ENCODE peak calls at places on chromosomes 3 and 15, in nine cellular contexts. Z, B, A, V, H, K, R, F and C are unnamed samples.

GRCh38 chr15:89680282-89680873 is 1.2 kb upstream of the PLIN1 start:
- DNase-seq in Z (peak), B (peak), A (peak), V (peak), H (peak), K (peak), R (no peak), F (peak), C (peak)

GRCh38 chr15:43465105-43465504 is 27.9 kb downstream of the TP53BP1 start:
- DNase-seq in Z (no peak), B (peak), A (no peak), V (no peak), H (peak), K (peak), R (peak), F (no peak), C (peak)

GRCh38 chr3:133644768-133645167 is 17.0 kb downstream of the TOPBP1 start:
- DNase-seq in Z (peak), B (peak), A (no peak), V (no peak), H (peak), K (peak), R (peak), F (no peak), C (peak)

GRCh38 chr3:146325170-146325569 is 74.3 kb upstream of the PLSCR4 start:
- DNase-seq in Z (no peak), B (peak), A (no peak), V (no peak), H (no peak), K (peak), R (no peak), F (no peak), C (peak)

GRCh38 chr3:22089284-22089683 is 338.3 kb upstream of the ZNF385D start:
- DNase-seq in Z (peak), B (peak), A (no peak), V (no peak), H (peak), K (peak), R (peak), F (no peak), C (peak)

GRCh38 chr3:193132247-193132646 is 108.8 kb upstream of the PLAAT1 start:
- DNase-seq in Z (no peak), B (no peak), A (no peak), V (no peak), H (no peak), K (no peak), R (no peak), F (no peak), C (peak)

GRCh38 chr15:76998661-76999285 is 3.8 kb downstream of the PSTPIP1 start:
- DNase-seq in Z (no peak), B (no peak), A (no peak), V (no peak), H (no peak), K (no peak), R (no peak), F (peak), C (no peak)

GRCh38 chr3:71244153-71245051 is 339.1 kb downstream of the FOXP1 start:
- DNase-seq in Z (no peak), B (peak), A (peak), V (peak), H (peak), K (peak), R (no peak), F (no peak), C (peak)

GRCh38 chr15:100669260-100669659 is 66.9 kb downstream of the ASB7 start:
- DNase-seq in Z (no peak), B (no peak), A (no peak), V (no peak), H (no peak), K (no peak), R (no peak), F (no peak), C (no peak)

GRCh38 chr3:134929976-134930375 is 134.9 kb downstream of the EPHB1 start:
- DNase-seq in Z (no peak), B (no peak), A (no peak), V (no peak), H (no peak), K (no peak), R (no peak), F (no peak), C (no peak)

GRCh38 chr15:25810631-25811077 is 52.5 kb downstream of the ATP10A start:
- DNase-seq in Z (no peak), B (no peak), A (no peak), V (no peak), H (no peak), K (no peak), R (no peak), F (no peak), C (no peak)

GRCh38 chr3:73827658-73828313 is 203.0 kb upstream of the PDZRN3 start:
- DNase-seq in Z (no peak), B (peak), A (no peak), V (peak), H (peak), K (peak), R (no peak), F (peak), C (peak)

GRCh38 chr3:135240426-135240825 is 445.4 kb downstream of the EPHB1 start:
- DNase-seq in Z (no peak), B (no peak), A (no peak), V (no peak), H (no peak), K (no peak), R (no peak), F (no peak), C (peak)

GRCh38 chr3:127222664-127223063 is 29.7 kb downstream of the PRR23E start:
- DNase-seq in Z (no peak), B (no peak), A (no peak), V (no peak), H (no peak), K (no peak), R (no peak), F (no peak), C (no peak)

GRCh38 chr3:118938183-118938961 is 96.3 kb downstream of the IGSF11 start:
- DNase-seq in Z (peak), B (peak), A (no peak), V (no peak), H (peak), K (peak), R (peak), F (no peak), C (peak)

GRCh38 chr15:69081310-69082004 is 67.0 kb downstream of the NOX5 start:
- DNase-seq in Z (no peak), B (peak), A (peak), V (peak), H (peak), K (peak), R (peak), F (no peak), C (peak)

GRCh38 chr15:64000183-64000710 is 46.0 kb downstream of the DAPK2 start:
- DNase-seq in Z (no peak), B (no peak), A (no peak), V (no peak), H (no peak), K (no peak), R (peak), F (no peak), C (peak)

GRCh38 chr15:25684521-25685215 is 178.5 kb downstream of the ATP10A start:
- DNase-seq in Z (no peak), B (peak), A (no peak), V (no peak), H (peak), K (peak), R (no peak), F (no peak), C (peak)

GRCh38 chr3:196611761-196612483 is 27.6 kb upstream of the NRROS start:
- DNase-seq in Z (no peak), B (peak), A (no peak), V (peak), H (no peak), K (peak), R (no peak), F (no peak), C (no peak)

GRCh38 chr3:97971679-97972567 is at the start of gene RIOX2:
- DNase-seq in Z (peak), B (peak), A (peak), V (peak), H (peak), K (peak), R (peak), F (peak), C (peak)
- TF ChIP-seq CTCF in Z (no peak), B (no peak), A (no peak), V (peak), H (no peak), K (no peak), R (no peak), F (no peak), C (no peak)

DNA sequence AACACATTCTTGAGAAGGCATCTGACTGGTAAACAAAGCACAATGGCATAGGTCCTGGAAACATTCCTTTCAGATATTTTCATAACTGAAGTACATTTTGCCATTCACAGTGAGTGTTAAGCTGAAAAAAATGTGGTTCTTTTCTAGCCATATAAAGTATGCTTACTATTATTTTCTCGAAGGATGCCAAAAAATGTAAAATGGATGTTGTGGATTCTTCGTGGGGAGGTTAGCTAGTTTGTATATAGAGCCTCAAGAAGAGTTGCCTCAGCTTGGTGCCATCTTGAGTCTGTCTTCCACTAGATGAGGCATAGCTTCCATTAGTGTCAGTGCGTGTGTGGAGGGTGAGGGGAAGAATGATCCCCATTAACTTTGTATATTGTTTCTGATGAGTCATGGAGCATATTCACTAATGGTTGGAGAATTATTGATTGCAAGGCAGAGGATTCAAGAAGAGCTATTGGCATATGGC is 4.1 kb downstream of the MBNL1 start:
- DNase-seq in Z (no peak), B (peak), A (no peak), V (no peak), H (peak), K (peak), R (peak), F (no peak), C (peak)
- H3K4me3 ChIP-seq in Z (no peak), B (no peak), A (peak), V (peak), H (no peak), K (no peak), R (no peak), F (no peak), C (no peak)

DNA sequence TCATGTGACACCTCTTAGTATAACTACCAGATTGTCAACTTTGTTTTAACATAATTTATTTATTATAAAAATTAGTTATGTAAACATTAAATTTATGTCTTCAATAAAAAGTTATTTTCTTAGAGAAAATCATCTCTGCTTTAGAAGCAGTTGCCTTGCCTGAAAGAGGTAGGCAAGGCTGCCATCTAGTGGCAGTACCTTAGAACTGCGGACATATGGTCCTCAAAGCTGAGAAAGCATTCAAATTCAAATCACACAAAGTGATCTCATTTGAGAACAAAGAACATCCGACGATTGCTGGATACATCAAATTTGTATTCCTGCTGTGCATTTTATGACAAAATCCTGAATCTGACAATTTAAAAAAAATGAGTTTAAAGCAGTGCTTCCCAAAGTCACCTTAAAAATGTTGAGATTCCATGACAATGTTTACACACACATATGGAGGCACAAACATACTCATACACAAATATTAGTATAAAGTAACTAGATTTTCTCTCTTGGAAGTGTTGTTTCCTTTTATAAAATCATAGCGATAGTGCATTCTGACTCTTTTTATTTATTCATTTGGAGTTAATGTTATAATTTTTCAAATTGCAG is 617.4 kb downstream of the CADM2 start:
- DNase-seq in Z (peak), B (peak), A (no peak), V (peak), H (peak), K (peak), R (peak), F (no peak), C (peak)
- TF ChIP-seq CTCF in Z (peak), B (peak), A (peak), V (peak), H (peak), K (peak), R (peak), F (peak), C (peak)

GRCh38 chr15:31262901-31263671 is 63.5 kb upstream of the KLF13 start:
- DNase-seq in Z (no peak), B (peak), A (peak), V (no peak), H (peak), K (peak), R (peak), F (no peak), C (peak)

GRCh38 chr15:31259562-31260252 is 66.9 kb upstream of the KLF13 start:
- DNase-seq in Z (no peak), B (no peak), A (no peak), V (no peak), H (no peak), K (no peak), R (no peak), F (no peak), C (no peak)

GRCh38 chr15:31262143-31262530 is 64.5 kb upstream of the KLF13 start:
- DNase-seq in Z (no peak), B (no peak), A (no peak), V (no peak), H (no peak), K (no peak), R (no peak), F (no peak), C (no peak)

GRCh38 chr15:31260646-31261265 is 65.9 kb upstream of the KLF13 start:
- DNase-seq in Z (no peak), B (no peak), A (no peak), V (no peak), H (no peak), K (no peak), R (no peak), F (peak), C (no peak)

DNA sequence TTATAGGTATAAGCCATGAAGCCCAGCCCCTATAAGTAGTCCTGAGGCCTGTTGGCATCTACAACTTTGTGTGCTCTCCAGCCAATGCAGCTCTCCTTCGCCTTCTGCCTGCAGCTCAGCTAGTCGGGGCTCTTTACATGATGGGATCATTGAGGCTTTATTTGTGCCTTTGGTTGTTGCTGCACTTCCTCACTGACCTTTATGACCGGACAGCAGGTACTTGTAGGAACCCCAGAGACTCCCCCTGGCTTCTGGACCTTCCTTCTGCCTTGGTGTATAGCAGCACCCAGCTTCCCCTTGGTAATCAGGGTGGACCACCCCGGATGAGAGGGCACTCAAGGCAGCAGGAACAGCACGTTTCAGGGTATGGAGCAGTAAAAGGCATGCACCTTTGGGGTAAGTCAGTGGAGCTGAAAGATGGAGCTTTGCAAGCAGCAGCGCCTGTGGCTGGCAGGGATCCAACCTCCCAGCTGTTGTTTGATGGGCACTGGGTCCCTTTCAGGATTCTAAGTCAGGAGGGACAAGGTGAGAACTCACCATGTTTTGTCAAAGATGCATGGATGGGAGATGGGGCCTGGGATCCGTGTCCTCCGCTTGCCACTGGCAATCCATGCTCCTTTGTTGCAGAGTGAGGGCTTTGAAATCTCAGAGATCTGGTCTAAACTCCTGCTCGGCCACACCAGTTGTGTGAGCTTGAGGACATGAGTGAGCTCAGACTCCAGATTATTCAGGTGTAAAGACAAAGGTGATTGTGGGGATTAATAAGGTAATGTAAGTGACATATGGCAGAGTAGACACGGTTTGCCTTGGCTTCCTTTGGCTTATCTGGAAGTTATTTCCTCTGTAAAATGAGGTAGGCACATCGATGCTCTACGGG is 65.1 kb upstream of the KLF13 start:
- DNase-seq in Z (no peak), B (no peak), A (no peak), V (no peak), H (no peak), K (no peak), R (no peak), F (peak), C (no peak)
- H3K4me3 ChIP-seq in Z (no peak), B (no peak), A (no peak), V (no peak), H (no peak), K (no peak), R (no peak), F (no peak), C (no peak)

DNA sequence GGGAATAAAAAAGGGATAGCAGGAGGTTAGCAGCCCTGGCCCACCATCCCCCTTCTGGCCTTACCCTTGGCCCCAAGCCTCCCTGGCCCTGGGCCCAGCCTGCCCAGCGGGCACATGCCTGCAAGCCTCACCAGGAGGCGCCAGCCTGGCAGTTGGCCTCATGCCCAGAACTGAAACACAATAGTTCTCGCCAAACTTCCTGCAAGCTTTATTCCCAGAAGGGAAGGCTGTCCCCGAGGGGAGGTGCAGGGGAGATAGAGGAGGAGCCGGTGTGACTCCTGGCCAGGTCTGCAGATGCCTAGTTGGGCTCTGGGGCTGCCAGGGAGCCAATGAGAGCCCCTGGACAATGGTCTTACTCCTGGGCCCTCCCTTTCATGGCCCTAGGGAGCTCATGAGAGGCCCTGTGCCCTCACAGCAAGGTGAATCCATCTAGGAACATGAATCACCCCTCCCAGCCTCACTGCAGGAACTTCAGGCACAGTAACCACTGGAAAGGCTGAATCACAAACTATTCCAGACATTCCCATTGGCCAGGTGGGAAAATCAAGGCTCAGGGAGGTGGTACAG is 4.0 kb downstream of the CCDC33 start:
- DNase-seq in Z (peak), B (peak), A (peak), V (peak), H (peak), K (peak), R (peak), F (peak), C (peak)
- TF ChIP-seq CTCF in Z (peak), B (peak), A (peak), V (peak), H (peak), K (peak), R (peak), F (no peak), C (peak)

DNA sequence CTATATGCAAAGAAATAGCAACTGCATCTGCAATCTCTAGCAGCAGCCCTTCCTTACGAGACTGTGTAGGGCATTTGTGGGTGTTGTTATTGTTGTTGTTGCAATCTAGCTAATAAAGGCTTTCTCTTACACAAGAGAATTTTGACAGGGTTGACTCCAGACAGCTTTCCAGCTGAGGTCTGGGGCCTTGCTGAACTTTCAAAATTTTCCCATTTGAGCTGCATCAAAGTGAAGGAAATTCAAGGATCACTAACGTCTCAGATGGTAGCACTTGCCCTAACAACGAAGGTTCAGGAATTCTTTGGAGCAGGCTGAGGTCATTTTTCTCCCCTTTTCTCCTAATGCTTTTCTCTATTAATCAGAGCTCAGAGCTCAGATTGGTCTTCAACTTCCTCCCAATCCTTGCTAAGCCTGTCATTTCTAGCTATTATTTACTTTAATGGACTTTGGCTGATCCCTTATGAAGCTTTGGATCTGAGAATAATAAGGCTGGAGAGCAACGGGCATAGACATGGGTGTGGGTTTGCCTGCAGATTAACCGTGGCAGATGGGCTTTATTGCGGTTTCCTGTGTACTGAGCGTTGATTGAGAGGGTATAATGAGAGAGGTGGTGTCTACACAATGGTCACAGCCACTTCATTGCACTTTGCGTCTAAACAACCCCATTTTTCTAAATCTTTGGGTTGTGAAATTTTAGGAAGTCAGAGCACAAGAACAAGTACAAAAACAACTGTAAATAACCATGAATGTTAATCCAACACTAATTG is 614.0 kb upstream of the AGTR1 start:
- DNase-seq in Z (no peak), B (no peak), A (no peak), V (no peak), H (no peak), K (no peak), R (no peak), F (no peak), C (no peak)
- H3K4me3 ChIP-seq in Z (no peak), B (no peak), A (no peak), V (no peak), H (no peak), K (no peak), R (no peak), F (no peak), C (no peak)

DNA sequence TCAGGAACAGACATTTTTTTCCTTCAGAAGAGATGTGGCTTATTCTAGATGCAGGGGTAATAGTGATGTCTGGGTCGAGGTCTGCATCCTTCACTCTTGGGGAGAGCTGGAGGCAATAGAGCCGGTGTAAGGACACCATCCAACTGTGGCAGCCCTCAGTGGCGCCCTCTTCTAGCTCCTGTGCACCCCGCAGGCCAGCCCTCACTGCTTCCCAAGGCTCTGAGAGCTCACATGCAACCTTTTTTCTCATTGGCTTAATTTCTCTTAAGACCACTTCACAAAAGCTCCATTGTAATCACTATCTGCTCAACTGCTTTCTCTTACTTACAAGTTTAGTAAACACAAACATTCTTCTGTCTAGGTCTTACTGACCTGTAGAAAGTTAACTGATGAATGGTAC is 3.9 kb upstream of the VPS8 start:
- DNase-seq in Z (peak), B (peak), A (no peak), V (no peak), H (no peak), K (no peak), R (no peak), F (no peak), C (no peak)
- TF ChIP-seq CTCF in Z (no peak), B (peak), A (no peak), V (no peak), H (peak), K (peak), R (peak), F (no peak), C (peak)

GRCh38 chr3:122993573-122993972 is 34.0 kb downstream of the SEMA5B start:
- DNase-seq in Z (no peak), B (no peak), A (no peak), V (no peak), H (no peak), K (no peak), R (no peak), F (no peak), C (no peak)
- H3K4me3 ChIP-seq in Z (no peak), B (no peak), A (no peak), V (no peak), H (no peak), K (no peak), R (no peak), F (no peak), C (no peak)